ENCODE peak calls at places on chromosomes 5 and 9, in eight cellular contexts. A, O, F, S, Q, M, J and C are unnamed samples. For H3K4me1, the result is how much of the 10 kb centered on the place peaks cover.

GRCh38 chr9:75072895-75073294 is 15.1 kb downstream of the NMRK1 start:
- DNase-seq in A (no peak), O (no peak), F (no peak), S (no peak), Q (no peak), M (no peak), J (no peak), C (no peak)

GRCh38 chr9:106816524-106816923 is 46.4 kb upstream of the ZNF462 start:
- DNase-seq in A (no peak), O (no peak), F (no peak), S (no peak), Q (no peak), M (no peak), J (no peak), C (no peak)

GRCh38 chr9:124611106-124611505 is 103.9 kb upstream of the NR5A1 start:
- DNase-seq in A (no peak), O (no peak), F (no peak), S (no peak), Q (no peak), M (no peak), J (no peak), C (no peak)

GRCh38 chr9:97651646-97652045 is 18.0 kb downstream of the NCBP1 start:
- DNase-seq in A (no peak), O (no peak), F (no peak), S (no peak), Q (no peak), M (no peak), J (no peak), C (no peak)

GRCh38 chr9:130689937-130690700 is 3.5 kb upstream of the EXOSC2 start:
- DNase-seq in A (peak), O (peak), F (no peak), S (peak), Q (peak), M (no peak), J (peak), C (no peak)

GRCh38 chr9:134682026-134682425 is 40.4 kb downstream of the COL5A1 start:
- DNase-seq in A (no peak), O (peak), F (peak), S (peak), Q (no peak), M (no peak), J (no peak), C (no peak)

GRCh38 chr9:109733690-109734089 is 46.3 kb upstream of the PALM2AKAP2 start:
- DNase-seq in A (no peak), O (no peak), F (no peak), S (no peak), Q (no peak), M (no peak), J (no peak), C (no peak)

GRCh38 chr5:34929720-34930526 is 564 bp downstream of the DNAJC21 start:
- DNase-seq in A (peak), O (peak), F (peak), S (peak), Q (peak), M (peak), J (peak), C (peak)

GRCh38 chr5:177327539-177328522 is 16.1 kb upstream of the MXD3 start:
- DNase-seq in A (no peak), O (no peak), F (peak), S (peak), Q (no peak), M (no peak), J (peak), C (no peak)

GRCh38 chr9:111588846-111589245 is 10.6 kb downstream of the PTGR1 start:
- DNase-seq in A (no peak), O (no peak), F (no peak), S (no peak), Q (no peak), M (no peak), J (no peak), C (no peak)

GRCh38 chr9:124012368-124013262 is 1.0 kb downstream of the LHX2 start:
- DNase-seq in A (peak), O (no peak), F (no peak), S (peak), Q (peak), M (no peak), J (no peak), C (no peak)

GRCh38 chr9:79936336-79936735 is 364.6 kb downstream of the TLE4 start:
- DNase-seq in A (no peak), O (no peak), F (no peak), S (no peak), Q (no peak), M (no peak), J (no peak), C (no peak)

GRCh38 chr9:72960446-72960845 is 7.6 kb upstream of the ALDH1A1 start:
- DNase-seq in A (no peak), O (no peak), F (no peak), S (no peak), Q (no peak), M (no peak), J (no peak), C (no peak)

GRCh38 chr9:35579130-35579529 is 25.9 kb upstream of the TESK1 start:
- DNase-seq in A (no peak), O (no peak), F (no peak), S (no peak), Q (no peak), M (no peak), J (no peak), C (no peak)

GRCh38 chr9:131500377-131500776 is 2.3 kb upstream of the POMT1 start:
- DNase-seq in A (no peak), O (no peak), F (no peak), S (no peak), Q (no peak), M (peak), J (no peak), C (peak)

GRCh38 chr5:116424951-116425350 is 149.7 kb downstream of the SEMA6A start:
- DNase-seq in A (no peak), O (no peak), F (no peak), S (no peak), Q (no peak), M (no peak), J (no peak), C (no peak)

GRCh38 chr5:140358738-140359310 is 1.2 kb upstream of the SLC4A9 start:
- DNase-seq in A (peak), O (no peak), F (no peak), S (peak), Q (peak), M (no peak), J (no peak), C (no peak)

GRCh38 chr5:149667084-149667826 is 62.9 kb upstream of the PPARGC1B start:
- DNase-seq in A (peak), O (no peak), F (no peak), S (peak), Q (peak), M (no peak), J (peak), C (no peak)

GRCh38 chr5:78574731-78575161 is 73.8 kb downstream of the LHFPL2 start:
- DNase-seq in A (peak), O (no peak), F (no peak), S (no peak), Q (no peak), M (no peak), J (no peak), C (no peak)

GRCh38 chr9:23254404-23255184 is 571.4 kb downstream of the ELAVL2 start:
- DNase-seq in A (peak), O (no peak), F (no peak), S (no peak), Q (peak), M (no peak), J (no peak), C (no peak)

GRCh38 chr9:106738109-106738508 is 124.9 kb upstream of the ZNF462 start:
- DNase-seq in A (no peak), O (no peak), F (no peak), S (no peak), Q (no peak), M (no peak), J (no peak), C (no peak)

GRCh38 chr5:178826216-178826615 is 33.5 kb upstream of the ZNF354B start:
- DNase-seq in A (no peak), O (no peak), F (no peak), S (no peak), Q (no peak), M (no peak), J (no peak), C (no peak)

GRCh38 chr5:172634106-172634899 is 6.8 kb upstream of the NEURL1B start:
- DNase-seq in A (no peak), O (no peak), F (no peak), S (peak), Q (no peak), M (no peak), J (no peak), C (no peak)

GRCh38 chr5:93909356-93909755 is 168.0 kb upstream of the POU5F2 start:
- DNase-seq in A (no peak), O (no peak), F (no peak), S (no peak), Q (peak), M (no peak), J (no peak), C (no peak)

GRCh38 chr5:153276151-153276550 is 214.3 kb upstream of the GRIA1 start:
- DNase-seq in A (peak), O (no peak), F (no peak), S (no peak), Q (peak), M (no peak), J (peak), C (no peak)

GRCh38 chr9:105432247-105432857 is 15.5 kb upstream of the FSD1L start:
- DNase-seq in A (no peak), O (no peak), F (no peak), S (no peak), Q (no peak), M (no peak), J (no peak), C (no peak)

GRCh38 chr9:29213374-29214161 is 1640.3 kb upstream of the C9orf72 start:
- DNase-seq in A (peak), O (no peak), F (peak), S (no peak), Q (peak), M (no peak), J (no peak), C (no peak)

GRCh38 chr9:76761448-76761847 is 2.8 kb upstream of the PCA3 start:
- DNase-seq in A (no peak), O (no peak), F (no peak), S (no peak), Q (no peak), M (no peak), J (no peak), C (no peak)

GRCh38 chr9:111287127-111287526 is 42.9 kb downstream of the OR2K2 start:
- DNase-seq in A (peak), O (no peak), F (no peak), S (no peak), Q (peak), M (no peak), J (no peak), C (no peak)

GRCh38 chr9:110758201-110758600 is 89.6 kb downstream of the MUSK start:
- DNase-seq in A (no peak), O (no peak), F (no peak), S (no peak), Q (no peak), M (no peak), J (no peak), C (no peak)

GRCh38 chr9:93390953-93391515 is 60.5 kb upstream of the FAM120A start:
- DNase-seq in A (no peak), O (no peak), F (no peak), S (no peak), Q (no peak), M (no peak), J (no peak), C (no peak)

GRCh38 chr5:149172261-149172660 is 31.0 kb downstream of the ABLIM3 start:
- DNase-seq in A (no peak), O (no peak), F (no peak), S (no peak), Q (no peak), M (no peak), J (no peak), C (no peak)

GRCh38 chr9:70566743-70567142 is 152.3 kb upstream of the KLF9 start:
- DNase-seq in A (no peak), O (no peak), F (no peak), S (no peak), Q (peak), M (no peak), J (no peak), C (no peak)

GRCh38 chr5:126680215-126680817 is 79.6 kb downstream of the PHAX start:
- DNase-seq in A (peak), O (no peak), F (no peak), S (no peak), Q (peak), M (no peak), J (no peak), C (no peak)

GRCh38 chr5:157509587-157509986 is 49.6 kb downstream of the NIPAL4 start:
- DNase-seq in A (no peak), O (no peak), F (no peak), S (no peak), Q (no peak), M (no peak), J (no peak), C (no peak)

GRCh38 chr5:88830567-88830966 is 52.4 kb downstream of the MEF2C start:
- DNase-seq in A (no peak), O (no peak), F (no peak), S (no peak), Q (no peak), M (no peak), J (no peak), C (no peak)
- H3K27ac ChIP-seq in A (no peak), O (no peak), F (peak), S (peak), Q (no peak), M (no peak), J (peak), C (no peak)

GRCh38 chr5:55853818-55854217 is 2.7 kb downstream of the IL31RA start:
- DNase-seq in A (no peak), O (no peak), F (no peak), S (no peak), Q (no peak), M (no peak), J (no peak), C (no peak)
- H3K4me3 ChIP-seq in A (no peak), O (no peak), F (no peak), S (no peak), Q (no peak), M (no peak), J (no peak), C (no peak)

DNA sequence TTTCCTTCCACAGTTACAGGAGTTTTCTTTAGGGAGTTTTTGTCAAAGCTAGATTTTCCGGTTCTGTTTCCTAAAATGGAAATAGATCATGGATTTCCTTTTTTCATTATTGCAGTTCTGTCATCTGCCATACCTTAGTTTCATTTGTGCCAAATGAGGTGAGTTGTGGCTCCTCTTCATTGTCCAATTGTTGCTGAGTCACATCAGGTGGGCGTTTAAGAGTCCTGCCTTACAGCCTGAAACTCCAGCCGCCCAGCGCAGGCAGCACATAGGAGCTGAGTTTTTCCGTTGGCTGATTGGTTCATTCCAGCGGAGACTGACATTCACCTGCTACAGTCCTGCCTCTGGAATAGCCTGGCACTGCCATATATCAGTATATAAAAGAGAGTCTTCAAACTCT is 14.1 kb downstream of the SLC25A25 start:
- DNase-seq in A (peak), O (no peak), F (no peak), S (no peak), Q (peak), M (no peak), J (no peak), C (no peak)
- H3K4me1 ChIP-seq in A (under half), O (under half), F (under half), S (under half), Q (under half), M (under half), J (under half), C (half or more)

GRCh38 chr5:97528941-97529340 is 345.9 kb upstream of the RIOK2 start:
- DNase-seq in A (no peak), O (no peak), F (no peak), S (no peak), Q (no peak), M (no peak), J (peak), C (no peak)
- H3K27ac ChIP-seq in A (no peak), O (no peak), F (no peak), S (no peak), Q (no peak), M (no peak), J (peak), C (no peak)

DNA sequence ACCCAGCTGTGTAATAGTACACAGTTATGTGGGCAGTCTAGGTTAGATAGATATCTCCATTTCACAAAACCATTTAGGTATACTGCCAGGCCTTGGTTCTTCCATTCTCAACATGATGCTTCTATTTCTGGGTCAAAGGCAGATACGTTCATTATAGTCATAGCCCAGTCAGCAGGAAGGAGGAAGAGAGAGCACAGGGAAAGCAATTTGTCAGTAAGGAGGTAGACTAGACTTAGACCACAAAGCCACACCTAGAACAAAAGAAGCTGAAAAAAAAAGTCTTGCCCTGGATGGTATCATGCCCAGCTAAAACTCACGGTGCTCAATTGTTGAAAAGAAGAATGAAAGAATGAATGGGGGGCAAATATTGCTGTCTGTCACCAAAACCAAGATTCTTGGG is 7.6 kb downstream of the INVS start:
- DNase-seq in A (no peak), O (no peak), F (no peak), S (no peak), Q (no peak), M (no peak), J (no peak), C (no peak)
- H3K4me3 ChIP-seq in A (no peak), O (no peak), F (no peak), S (no peak), Q (no peak), M (no peak), J (no peak), C (no peak)